ENCODE peak calls at places on chromosome 7, in six cellular contexts. K is GM12864, T is prostate gland, N is esophagus squamous epithelium, X is Karpas-422, V is lower leg skin. C is an unnamed sample.

GRCh38 chr7:16921644-16922257 is 40.0 kb upstream of the AGR3 start:
- DNase-seq in K (no peak), X (no peak), T (peak), N (no peak), V (no peak), C (no peak)

GRCh38 chr7:122143376-122143750 is 686 bp downstream of the AASS start:
- DNase-seq in X (no peak), T (peak), V (no peak), K (no peak), N (no peak), C (no peak)

GRCh38 chr7:150722403-150723065 is 6.1 kb downstream of the GIMAP1 start:
- DNase-seq in X (no peak), T (no peak), N (no peak), K (no peak), V (no peak), C (no peak)

GRCh38 chr7:136585954-136586670 is 282.3 kb upstream of the CHRM2 start:
- DNase-seq in X (no peak), T (no peak), N (no peak), K (no peak), V (no peak), C (no peak)

GRCh38 chr7:107029061-107029763 is 15.3 kb upstream of the PRKAR2B start:
- DNase-seq in X (no peak), K (no peak), N (no peak), T (no peak), V (no peak), C (no peak)

GRCh38 chr7:831596-832291 is 532 bp upstream of the SUN1 start:
- DNase-seq in T (no peak), K (peak), V (no peak), N (no peak), X (peak), C (no peak)

GRCh38 chr7:45073843-45074737 is 14.7 kb downstream of the NACAD start:
- DNase-seq in X (no peak), N (no peak), T (peak), V (no peak), K (no peak), C (no peak)

GRCh38 chr7:155295511-155295910 is 2.2 kb upstream of the INSIG1 start:
- DNase-seq in X (no peak), N (no peak), V (no peak), K (no peak), T (no peak), C (no peak)

GRCh38 chr7:139737221-139738100 is 40.3 kb downstream of the HIPK2 start:
- DNase-seq in X (no peak), V (no peak), T (no peak), N (no peak), K (no peak), C (peak)

GRCh38 chr7:96773483-96773882 is 63.8 kb upstream of the SEM1 start:
- DNase-seq in N (no peak), V (no peak), X (no peak), T (no peak), K (no peak), C (no peak)

GRCh38 chr7:74466196-74466813 is 12.6 kb downstream of the GTF2IRD1 start:
- DNase-seq in T (peak), K (no peak), N (no peak), V (no peak), X (no peak), C (peak)

GRCh38 chr7:141126107-141126506 is 52.2 kb downstream of the TMEM178B start:
- DNase-seq in X (no peak), V (no peak), K (no peak), N (no peak), T (no peak), C (no peak)

GRCh38 chr7:128550920-128551319 is 74.4 kb downstream of the METTL2B start:
- DNase-seq in K (no peak), V (no peak), N (no peak), X (no peak), T (no peak), C (no peak)

GRCh38 chr7:74579800-74580685 is 77.5 kb upstream of the GTF2I start:
- DNase-seq in T (no peak), K (no peak), V (no peak), X (no peak), N (no peak), C (no peak)

GRCh38 chr7:18087031-18087686 is 59.5 kb upstream of the PRPS1L1 start:
- DNase-seq in V (no peak), K (no peak), T (no peak), X (no peak), N (no peak), C (no peak)

GRCh38 chr7:133702078-133702477 is 425.1 kb upstream of the LRGUK start:
- DNase-seq in X (no peak), V (no peak), N (no peak), K (no peak), T (no peak), C (no peak)

GRCh38 chr7:108684629-108685028 is 115.0 kb downstream of the DNAJB9 start:
- DNase-seq in N (no peak), K (no peak), X (no peak), V (no peak), T (no peak), C (no peak)

GRCh38 chr7:17520941-17521340 is 222.5 kb downstream of the AHR start:
- DNase-seq in X (no peak), T (no peak), N (no peak), V (no peak), K (no peak), C (no peak)

GRCh38 chr7:142030846-142031245 is 35.2 kb downstream of the MGAM start:
- DNase-seq in T (no peak), X (no peak), N (no peak), V (no peak), K (no peak), C (no peak)

GRCh38 chr7:130481898-130482297 is 10.0 kb upstream of the MEST start:
- DNase-seq in V (no peak), K (no peak), N (no peak), X (no peak), T (no peak), C (no peak)

GRCh38 chr7:12090757-12091134 is 120.3 kb upstream of the TMEM106B start:
- DNase-seq in X (no peak), V (no peak), T (no peak), K (no peak), N (no peak), C (no peak)

GRCh38 chr7:99404977-99405320 is 3.4 kb downstream of the PDAP1 start:
- DNase-seq in T (no peak), X (no peak), K (no peak), V (no peak), N (no peak), C (no peak)

GRCh38 chr7:44891372-44891771 is 6.0 kb upstream of the PURB start:
- DNase-seq in K (no peak), N (no peak), X (no peak), T (no peak), V (no peak), C (peak)

GRCh38 chr7:78768859-78769258 is 684.6 kb downstream of the MAGI2 start:
- DNase-seq in N (no peak), K (no peak), X (no peak), T (no peak), V (no peak), C (no peak)
- H3K4me3 ChIP-seq in N (peak), K (peak), X (no peak), T (peak), V (no peak), C (no peak)

DNA sequence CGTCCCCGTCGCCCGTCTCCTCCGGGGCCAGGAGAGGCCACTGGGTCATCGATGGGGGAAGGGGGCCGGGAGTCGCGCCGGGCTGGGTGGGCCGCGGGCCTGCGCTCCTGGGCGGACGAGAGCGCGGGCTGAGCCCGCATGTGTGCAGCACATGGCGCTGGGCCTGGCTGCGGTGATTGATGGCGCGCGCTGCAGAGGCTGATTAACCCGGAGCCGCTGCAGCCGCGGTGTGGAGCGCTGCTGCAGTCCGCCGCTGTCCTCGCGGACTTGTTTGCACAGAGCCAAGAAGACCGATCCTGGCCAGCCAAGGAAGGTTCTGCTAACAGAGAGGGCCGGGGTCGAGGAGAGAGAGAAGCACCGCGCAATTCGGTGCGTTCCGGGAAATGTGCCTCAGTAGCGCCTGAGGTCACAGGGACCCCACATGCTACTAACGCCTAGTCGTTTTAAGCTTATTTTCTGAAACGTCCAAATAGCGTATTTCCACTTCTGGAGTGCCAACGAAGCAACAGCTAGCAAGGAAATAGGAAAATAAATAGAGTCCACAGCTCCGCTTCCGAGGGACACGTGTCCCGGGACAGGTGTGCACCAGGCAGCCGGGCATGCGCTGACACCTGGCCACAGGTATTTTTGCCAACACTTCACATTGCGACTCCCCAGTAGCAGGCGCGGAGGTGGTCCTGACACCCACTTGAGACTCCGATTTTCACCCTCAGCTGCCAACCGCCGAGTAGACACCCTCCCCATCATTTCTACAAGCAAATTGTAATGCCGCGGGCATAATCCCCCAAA is 6.2 kb downstream of the MNX1 start:
- DNase-seq in K (no peak), X (no peak), T (no peak), V (no peak), N (no peak), C (no peak)
- H3K4me3 ChIP-seq in K (no peak), X (no peak), T (no peak), V (no peak), N (peak), C (no peak)

DNA sequence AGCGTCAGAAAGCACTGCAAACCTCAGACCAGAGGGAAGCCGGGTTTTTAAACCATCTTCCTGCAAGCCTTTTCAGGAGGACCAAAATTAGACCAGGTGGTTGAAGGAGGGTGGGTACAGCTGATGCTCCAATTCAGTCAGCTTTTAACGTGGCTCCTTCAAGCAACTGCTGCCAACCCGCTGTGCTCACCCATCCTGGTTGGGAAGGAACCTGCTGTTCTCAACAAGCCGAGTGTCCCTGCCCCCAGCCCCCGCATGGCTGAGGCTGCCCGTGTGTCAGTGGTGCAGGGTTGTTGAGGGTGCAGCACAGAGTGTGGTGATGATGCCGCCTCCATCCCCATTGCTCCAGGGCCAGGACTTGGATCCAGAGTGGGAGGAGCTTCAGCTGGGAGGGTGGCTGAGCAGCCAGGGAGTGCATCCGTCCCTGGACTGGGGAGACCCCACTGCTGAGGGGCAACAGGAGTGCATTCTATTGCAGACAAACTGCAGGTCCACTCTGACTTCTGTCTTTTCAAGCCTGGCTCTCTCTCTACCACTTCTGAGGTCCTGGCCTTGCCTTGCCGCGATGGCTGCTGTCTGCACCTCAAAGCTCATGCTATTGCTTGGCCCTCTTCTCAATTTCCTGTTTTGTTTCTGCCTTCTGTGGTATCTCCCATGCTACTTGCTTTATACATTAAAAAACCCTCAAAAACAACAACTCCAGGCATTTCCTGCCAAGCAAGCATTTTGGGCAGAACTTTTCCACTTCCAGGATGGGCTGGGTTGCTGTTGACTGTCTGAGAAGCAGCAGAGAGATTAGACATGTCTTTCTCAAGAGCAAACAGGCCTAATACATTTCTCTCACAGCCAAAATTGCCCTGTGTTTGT is 134.7 kb downstream of the DNAJB6 start:
- DNase-seq in V (no peak), N (no peak), K (no peak), X (no peak), T (no peak), C (no peak)
- H3K4me3 ChIP-seq in V (no peak), N (no peak), K (no peak), X (no peak), T (no peak), C (no peak)

GRCh38 chr7:22267989-22268615 is 88.9 kb downstream of the RAPGEF5 start:
- DNase-seq in T (no peak), K (no peak), V (no peak), X (no peak), N (no peak), C (no peak)
- H3K4me3 ChIP-seq in T (no peak), K (no peak), V (no peak), X (no peak), N (no peak), C (no peak)

GRCh38 chr7:135416431-135416830 is 93.5 kb downstream of the CNOT4 start:
- DNase-seq in K (no peak), T (no peak), X (no peak), N (no peak), V (no peak), C (no peak)
- H3K4me3 ChIP-seq in K (no peak), T (no peak), X (no peak), N (no peak), V (no peak), C (no peak)

GRCh38 chr7:47529405-47529804 is 52.5 kb downstream of the TNS3 start:
- DNase-seq in N (no peak), T (no peak), K (no peak), X (no peak), V (no peak), C (no peak)

GRCh38 chr7:47525066-47525623 is 56.8 kb downstream of the TNS3 start:
- DNase-seq in N (no peak), K (no peak), X (no peak), T (no peak), V (no peak), C (no peak)

GRCh38 chr7:47523401-47523800 is 58.5 kb downstream of the TNS3 start:
- DNase-seq in X (no peak), N (no peak), V (no peak), T (no peak), K (no peak), C (no peak)

GRCh38 chr7:47528471-47528870 is 53.4 kb downstream of the TNS3 start:
- DNase-seq in K (no peak), N (no peak), V (no peak), X (no peak), T (no peak), C (no peak)

GRCh38 chr7:47526466-47526865 is 55.4 kb downstream of the TNS3 start:
- DNase-seq in K (no peak), N (no peak), X (no peak), T (no peak), V (no peak), C (no peak)
- H3K4me3 ChIP-seq in K (no peak), N (no peak), X (no peak), T (no peak), V (no peak), C (no peak)

C was measured in OCI-LY7.